ENCODE peak calls at places on chromosomes 7 and 10, in four cellular contexts. B, L, M and G are unnamed samples.

GRCh38 chr7:140525741-140526140 is 46.4 kb upstream of the MKRN1 start:
- DNase-seq in B (no peak), L (no peak), M (peak), G (no peak)

GRCh38 chr10:10519674-10520073 is 498.0 kb upstream of the CELF2 start:
- DNase-seq in B (no peak), L (no peak), M (no peak), G (no peak)

GRCh38 chr7:114976666-114977065 is 54.8 kb downstream of the MDFIC start:
- DNase-seq in B (no peak), L (no peak), M (no peak), G (no peak)

GRCh38 chr10:60753817-60754216 is 24.5 kb upstream of the CDK1 start:
- DNase-seq in B (no peak), L (no peak), M (no peak), G (no peak)

GRCh38 chr10:28679941-28680752 is 2.8 kb downstream of the BAMBI start:
- DNase-seq in B (no peak), L (no peak), M (no peak), G (no peak)

GRCh38 chr10:13890617-13891541 is 304.1 kb downstream of the PRPF18 start:
- DNase-seq in B (no peak), L (no peak), M (no peak), G (no peak)

GRCh38 chr10:100828744-100829102 is 83.3 kb downstream of the PAX2 start:
- DNase-seq in B (no peak), L (no peak), M (peak), G (peak)

GRCh38 chr7:98713411-98713810 is 96.3 kb downstream of the NPTX2 start:
- DNase-seq in B (no peak), L (no peak), M (no peak), G (no peak)

GRCh38 chr10:76649271-76649670 is 988.3 kb downstream of the KCNMA1 start:
- DNase-seq in B (no peak), L (no peak), M (no peak), G (no peak)

GRCh38 chr10:35027567-35027966 is 62.6 kb downstream of the CUL2 start:
- DNase-seq in B (no peak), L (no peak), M (no peak), G (no peak)

GRCh38 chr7:117728858-117729257 is 144.4 kb downstream of the CTTNBP2 start:
- DNase-seq in B (no peak), L (no peak), M (peak), G (peak)

GRCh38 chr10:78981257-78981969 is 87.4 kb upstream of the ZMIZ1 start:
- DNase-seq in B (no peak), L (no peak), M (peak), G (peak)

GRCh38 chr7:14698239-14698638 is 204.3 kb downstream of the DGKB start:
- DNase-seq in B (no peak), L (no peak), M (no peak), G (no peak)

GRCh38 chr10:77268721-77269120 is 368.9 kb downstream of the KCNMA1 start:
- DNase-seq in B (no peak), L (no peak), M (no peak), G (no peak)

GRCh38 chr7:48250441-48250951 is 79.2 kb downstream of the ABCA13 start:
- DNase-seq in B (no peak), L (no peak), M (no peak), G (no peak)

GRCh38 chr7:25856056-25856780 is 295.8 kb upstream of the NFE2L3 start:
- DNase-seq in B (no peak), L (no peak), M (no peak), G (no peak)

GRCh38 chr10:32374605-32375004 is 27.6 kb upstream of the EPC1 start:
- DNase-seq in B (no peak), L (no peak), M (no peak), G (no peak)

GRCh38 chr7:39413866-39414668 is 152.1 kb upstream of the YAE1 start:
- DNase-seq in B (peak), L (no peak), M (peak), G (peak)

GRCh38 chr7:1663243-1663642 is 6.8 kb upstream of the ELFN1 start:
- DNase-seq in B (no peak), L (no peak), M (no peak), G (no peak)

GRCh38 chr7:1401011-1401410 is 58.3 kb downstream of the MICALL2 start:
- DNase-seq in B (no peak), L (no peak), M (no peak), G (no peak)

GRCh38 chr7:304574-305409 is 14.8 kb downstream of the FOXL3 start:
- DNase-seq in B (no peak), L (no peak), M (no peak), G (no peak)

GRCh38 chr7:158935062-158935461 is 78.7 kb downstream of the DYNC2I1 start:
- DNase-seq in B (no peak), L (no peak), M (no peak), G (no peak)

GRCh38 chr10:52479567-52479966 is 165.5 kb downstream of the DKK1 start:
- DNase-seq in B (no peak), L (no peak), M (no peak), G (no peak)

GRCh38 chr7:115516341-115516740 is 514.2 kb downstream of the TFEC start:
- DNase-seq in B (no peak), L (no peak), M (no peak), G (no peak)

GRCh38 chr7:112452102-112452888 is 2.0 kb downstream of the IFRD1 start:
- DNase-seq in B (no peak), L (no peak), M (peak), G (peak)

GRCh38 chr7:31069880-31070555 is 17.9 kb downstream of the ADCYAP1R1 start:
- DNase-seq in B (no peak), L (no peak), M (no peak), G (no peak)

GRCh38 chr10:124446830-124447740 is 2.8 kb downstream of the NKX1-2 start:
- DNase-seq in B (no peak), L (no peak), M (no peak), G (no peak)

GRCh38 chr10:120969219-120969645 is 118.1 kb downstream of the WDR11 start:
- DNase-seq in B (no peak), L (no peak), M (no peak), G (peak)

GRCh38 chr10:19824397-19825342 is 8.4 kb downstream of the PLXDC2 start:
- DNase-seq in B (no peak), L (no peak), M (no peak), G (no peak)

GRCh38 chr7:101891936-101892640 is 74.7 kb downstream of the CUX1 start:
- DNase-seq in B (no peak), L (no peak), M (no peak), G (no peak)

GRCh38 chr10:5692476-5693358 is 8.1 kb downstream of the TASOR2 start:
- DNase-seq in B (peak), L (no peak), M (peak), G (peak)

GRCh38 chr7:33053716-33054115 is 8.9 kb downstream of the NT5C3A start:
- DNase-seq in B (no peak), L (no peak), M (no peak), G (no peak)